ENCODE peak calls at places on chromosomes 2 and 18, in six cellular contexts. J is GM13977, T is HEK293T, W is epithelial cell of esophagus, B is endodermal cell, H is T follicular helper cell. E is an unnamed sample.

GRCh38 chr18:42444349-42444748 is 489.3 kb downstream of the PIK3C3 start:
- DNase-seq in J (no peak), T (no peak), W (no peak), B (no peak), H (no peak), E (no peak)

GRCh38 chr18:28728891-28729290 is 552.0 kb upstream of the CDH2 start:
- DNase-seq in J (no peak), T (no peak), W (peak), B (no peak), H (no peak), E (no peak)

GRCh38 chr18:23115683-23116096 is 19.6 kb upstream of the CABLES1 start:
- DNase-seq in J (no peak), T (no peak), W (peak), B (no peak), H (no peak), E (no peak)

GRCh38 chr18:76803814-76804213 is 18.5 kb upstream of the ZNF236 start:
- DNase-seq in J (peak), T (peak), W (peak), B (peak), H (peak), E (peak)

GRCh38 chr2:223297788-223298187 is 245.8 kb downstream of the KCNE4 start:
- DNase-seq in J (no peak), T (no peak), W (peak), B (no peak), H (no peak), E (no peak)

GRCh38 chr2:222167762-222168161 is 131.0 kb downstream of the PAX3 start:
- DNase-seq in J (no peak), T (no peak), W (no peak), B (no peak), H (no peak), E (no peak)

GRCh38 chr2:163856941-163857340 is 121.1 kb upstream of the FIGN start:
- DNase-seq in J (no peak), T (no peak), W (no peak), B (no peak), H (no peak), E (no peak)

GRCh38 chr2:212249451-212249850 is 289.2 kb downstream of the ERBB4 start:
- DNase-seq in J (no peak), T (no peak), W (peak), B (no peak), H (no peak), E (no peak)

GRCh38 chr2:24891201-24891600 is 28.8 kb downstream of the ADCY3 start:
- DNase-seq in J (no peak), T (no peak), W (peak), B (no peak), H (no peak), E (no peak)

GRCh38 chr2:23426284-23426905 is 41.4 kb downstream of the KLHL29 start:
- DNase-seq in J (no peak), T (no peak), W (no peak), B (peak), H (no peak), E (no peak)

GRCh38 chr2:42663828-42664227 is 95.4 kb downstream of the MTA3 start:
- DNase-seq in J (no peak), T (no peak), W (no peak), B (no peak), H (no peak), E (no peak)

GRCh38 chr2:179424571-179424970 is 159.9 kb upstream of the SESTD1 start:
- DNase-seq in J (no peak), T (no peak), W (no peak), B (no peak), H (no peak), E (no peak)

GRCh38 chr2:3421053-3421452 is 41.6 kb downstream of the TRAPPC12 start:
- DNase-seq in J (no peak), T (no peak), W (no peak), B (no peak), H (no peak), E (no peak)

GRCh38 chr2:224160917-224161316 is 121.8 kb upstream of the SERPINE2 start:
- DNase-seq in J (no peak), T (no peak), W (peak), B (no peak), H (no peak), E (no peak)

GRCh38 chr18:13218376-13219011 is at the start of gene LDLRAD4:
- DNase-seq in J (peak), T (peak), W (no peak), B (peak), H (peak), E (peak)

GRCh38 chr2:224242543-224242942 is 159.4 kb downstream of the FAM124B start:
- DNase-seq in J (no peak), T (no peak), W (peak), B (no peak), H (no peak), E (no peak)

GRCh38 chr2:7738596-7738995 is 821.4 kb downstream of the RNF144A start:
- DNase-seq in J (no peak), T (no peak), W (no peak), B (no peak), H (no peak), E (no peak)

GRCh38 chr2:201205516-201205850 is 22.5 kb downstream of the CASP10 start:
- DNase-seq in J (no peak), T (no peak), W (no peak), B (no peak), H (no peak), E (no peak)